ENCODE peak calls at places on chromosome 2, in nine cellular contexts. One of them, this sample, is unnamed.
A peak's percentile ranks its signal among the peaks of the same experiment; 100 is the strongest.

GRCh38 chr2:220434365-220434764 is 806.9 kb downstream of the SLC4A3 start:
- DNase-seq in NCI-H2081: no peak
- DNase-seq in Daoy: peak; percentile 37
- DNase-seq in T-cell: no peak
- DNase-seq in stomach: no peak
- DNase-seq in HS-5: peak; percentile 35
- DNase-seq in mesendoderm: no peak
- DNase-seq in HEK293T: no peak
- DNase-seq in ELR: peak; percentile 82
- DNase-seq in this sample: peak; percentile 43

GRCh38 chr2:102520009-102520408 is 47.0 kb downstream of the SLC9A4 start:
- DNase-seq in T-cell: no peak
- DNase-seq in HS-5: no peak
- DNase-seq in mesendoderm: peak; percentile 58
- DNase-seq in ELR: peak; percentile 45
- DNase-seq in Daoy: peak; percentile 48
- DNase-seq in NCI-H2081: peak; percentile 20
- DNase-seq in stomach: peak; percentile 47
- DNase-seq in HEK293T: peak; percentile 61
- DNase-seq in this sample: no peak

GRCh38 chr2:74250189-74250631 is 51.8 kb downstream of the MTHFD2 start:
- DNase-seq in stomach: peak; percentile 59
- DNase-seq in T-cell: peak; percentile 50
- DNase-seq in mesendoderm: peak; percentile 52
- DNase-seq in HS-5: peak; percentile 15
- DNase-seq in NCI-H2081: peak; percentile 25
- DNase-seq in ELR: peak; percentile 61
- DNase-seq in HEK293T: peak; percentile 72
- DNase-seq in Daoy: peak; percentile 35
- DNase-seq in this sample: no peak

GRCh38 chr2:133379159-133379558 is 189.1 kb downstream of the NCKAP5 start:
- DNase-seq in ELR: peak; percentile 8
- DNase-seq in HS-5: no peak
- DNase-seq in HEK293T: no peak
- DNase-seq in NCI-H2081: no peak
- DNase-seq in Daoy: no peak
- DNase-seq in stomach: no peak
- DNase-seq in T-cell: no peak
- DNase-seq in mesendoderm: no peak
- DNase-seq in this sample: peak; percentile 32

GRCh38 chr2:142316049-142316448 is 185.2 kb upstream of the LRP1B start:
- DNase-seq in mesendoderm: no peak
- DNase-seq in ELR: no peak
- DNase-seq in HS-5: no peak
- DNase-seq in HEK293T: no peak
- DNase-seq in T-cell: no peak
- DNase-seq in Daoy: no peak
- DNase-seq in stomach: no peak
- DNase-seq in NCI-H2081: no peak
- DNase-seq in this sample: no peak

GRCh38 chr2:1716441-1716840 is 27.9 kb downstream of the PXDN start:
- DNase-seq in HS-5: no peak
- DNase-seq in Daoy: no peak
- DNase-seq in HEK293T: no peak
- DNase-seq in stomach: no peak
- DNase-seq in ELR: no peak
- DNase-seq in NCI-H2081: no peak
- DNase-seq in mesendoderm: no peak
- DNase-seq in T-cell: no peak
- DNase-seq in this sample: no peak

GRCh38 chr2:35168351-35168750 is 1187.2 kb upstream of the CRIM1 start:
- DNase-seq in NCI-H2081: no peak
- DNase-seq in mesendoderm: peak; percentile 11
- DNase-seq in HEK293T: no peak
- DNase-seq in T-cell: no peak
- DNase-seq in ELR: no peak
- DNase-seq in Daoy: no peak
- DNase-seq in HS-5: no peak
- DNase-seq in stomach: no peak
- DNase-seq in this sample: no peak

GRCh38 chr2:46449712-46450111 is 29.7 kb upstream of the TMEM247 start:
- DNase-seq in stomach: no peak
- DNase-seq in HEK293T: no peak
- DNase-seq in T-cell: no peak
- DNase-seq in ELR: no peak
- DNase-seq in NCI-H2081: no peak
- DNase-seq in Daoy: no peak
- DNase-seq in HS-5: no peak
- DNase-seq in mesendoderm: no peak
- DNase-seq in this sample: no peak

GRCh38 chr2:155442755-155443372 is 744.4 kb downstream of the KCNJ3 start:
- DNase-seq in HS-5: peak; percentile 66
- DNase-seq in ELR: no peak
- DNase-seq in T-cell: no peak
- DNase-seq in stomach: no peak
- DNase-seq in mesendoderm: no peak
- DNase-seq in Daoy: no peak
- DNase-seq in HEK293T: no peak
- DNase-seq in NCI-H2081: no peak
- DNase-seq in this sample: no peak

GRCh38 chr2:147198651-147199171 is 646.1 kb upstream of the ACVR2A start:
- DNase-seq in NCI-H2081: no peak
- DNase-seq in HS-5: no peak
- DNase-seq in ELR: no peak
- DNase-seq in stomach: no peak
- DNase-seq in Daoy: no peak
- DNase-seq in mesendoderm: peak; percentile 75
- DNase-seq in HEK293T: no peak
- DNase-seq in T-cell: no peak
- DNase-seq in this sample: no peak

GRCh38 chr2:13180729-13181128 is 464.0 kb downstream of the TRIB2 start:
- DNase-seq in mesendoderm: no peak
- DNase-seq in NCI-H2081: no peak
- DNase-seq in T-cell: no peak
- DNase-seq in ELR: no peak
- DNase-seq in stomach: no peak
- DNase-seq in Daoy: no peak
- DNase-seq in HEK293T: no peak
- DNase-seq in HS-5: no peak
- DNase-seq in this sample: no peak

GRCh38 chr2:180190851-180191250 is 183.8 kb upstream of the CWC22 start:
- DNase-seq in HS-5: no peak
- DNase-seq in Daoy: no peak
- DNase-seq in T-cell: no peak
- DNase-seq in NCI-H2081: no peak
- DNase-seq in stomach: no peak
- DNase-seq in HEK293T: no peak
- DNase-seq in ELR: no peak
- DNase-seq in mesendoderm: peak; percentile 36
- DNase-seq in this sample: no peak

GRCh38 chr2:228657807-228658402 is 476.4 kb upstream of the SPHKAP start:
- DNase-seq in NCI-H2081: peak; percentile 46
- DNase-seq in HS-5: no peak
- DNase-seq in HEK293T: no peak
- DNase-seq in Daoy: no peak
- DNase-seq in mesendoderm: peak; percentile 49
- DNase-seq in stomach: no peak
- DNase-seq in ELR: peak; percentile 74
- DNase-seq in T-cell: no peak
- DNase-seq in this sample: no peak

GRCh38 chr2:220280741-220281140 is 653.3 kb downstream of the SLC4A3 start:
- DNase-seq in T-cell: no peak
- DNase-seq in stomach: no peak
- DNase-seq in HS-5: no peak
- DNase-seq in HEK293T: no peak
- DNase-seq in Daoy: no peak
- DNase-seq in ELR: no peak
- DNase-seq in NCI-H2081: no peak
- DNase-seq in mesendoderm: no peak
- DNase-seq in this sample: no peak

GRCh38 chr2:28507806-28508764 is 12.2 kb downstream of the PLB1 start:
- DNase-seq in HS-5: no peak
- DNase-seq in HEK293T: no peak
- DNase-seq in Daoy: peak; percentile 61
- DNase-seq in mesendoderm: peak; percentile 63
- DNase-seq in stomach: peak; percentile 44
- DNase-seq in T-cell: peak; percentile 20
- DNase-seq in ELR: peak; percentile 42
- DNase-seq in NCI-H2081: no peak
- DNase-seq in this sample: no peak

GRCh38 chr2:43279317-43279840 is 53.0 kb upstream of the ZFP36L2 start:
- DNase-seq in T-cell: no peak
- DNase-seq in stomach: no peak
- DNase-seq in HEK293T: no peak
- DNase-seq in NCI-H2081: no peak
- DNase-seq in mesendoderm: no peak
- DNase-seq in Daoy: no peak
- DNase-seq in HS-5: no peak
- DNase-seq in ELR: no peak
- DNase-seq in this sample: no peak

GRCh38 chr2:29323961-29324360 is 208.7 kb downstream of the CLIP4 start:
- DNase-seq in HEK293T: no peak
- DNase-seq in HS-5: no peak
- DNase-seq in mesendoderm: peak; percentile 50
- DNase-seq in Daoy: peak; percentile 44
- DNase-seq in stomach: no peak
- DNase-seq in T-cell: no peak
- DNase-seq in NCI-H2081: no peak
- DNase-seq in ELR: no peak
- DNase-seq in this sample: no peak

GRCh38 chr2:85468704-85469349 is 50.3 kb downstream of the SH2D6 start:
- DNase-seq in NCI-H2081: no peak
- DNase-seq in stomach: peak; percentile 87
- DNase-seq in Daoy: peak; percentile 64
- DNase-seq in HS-5: no peak
- DNase-seq in mesendoderm: peak; percentile 92
- DNase-seq in HEK293T: no peak
- DNase-seq in ELR: peak; percentile 18
- DNase-seq in T-cell: no peak
- DNase-seq in this sample: peak; percentile 17

GRCh38 chr2:181419124-181419855 is 37.9 kb upstream of the ITGA4 start:
- DNase-seq in stomach: no peak
- DNase-seq in HEK293T: no peak
- DNase-seq in HS-5: no peak
- DNase-seq in T-cell: no peak
- DNase-seq in mesendoderm: no peak
- DNase-seq in Daoy: no peak
- DNase-seq in ELR: no peak
- DNase-seq in NCI-H2081: no peak
- DNase-seq in this sample: no peak

GRCh38 chr2:207390302-207391095 is 139.3 kb upstream of the CREB1 start:
- DNase-seq in T-cell: no peak
- DNase-seq in ELR: no peak
- DNase-seq in HS-5: no peak
- DNase-seq in HEK293T: no peak
- DNase-seq in NCI-H2081: peak; percentile 51
- DNase-seq in Daoy: no peak
- DNase-seq in stomach: no peak
- DNase-seq in mesendoderm: no peak
- DNase-seq in this sample: no peak

GRCh38 chr2:134774786-134775641 is 56.2 kb upstream of the TMEM163 start:
- DNase-seq in ELR: peak; percentile 57
- DNase-seq in stomach: peak; percentile 42
- DNase-seq in HS-5: peak; percentile 18
- DNase-seq in NCI-H2081: peak; percentile 52
- DNase-seq in mesendoderm: peak; percentile 92
- DNase-seq in Daoy: peak; percentile 75
- DNase-seq in HEK293T: no peak
- DNase-seq in T-cell: no peak
- DNase-seq in this sample: no peak

GRCh38 chr2:238650536-238650935 is 197.3 kb upstream of the TWIST2 start:
- DNase-seq in NCI-H2081: no peak
- DNase-seq in T-cell: no peak
- DNase-seq in Daoy: no peak
- DNase-seq in HEK293T: no peak
- DNase-seq in mesendoderm: no peak
- DNase-seq in stomach: no peak
- DNase-seq in ELR: no peak
- DNase-seq in HS-5: no peak
- DNase-seq in this sample: no peak

GRCh38 chr2:196331816-196332215 is 160.4 kb upstream of the STK17B start:
- DNase-seq in HS-5: no peak
- DNase-seq in mesendoderm: no peak
- DNase-seq in ELR: peak; percentile 36
- DNase-seq in T-cell: no peak
- DNase-seq in stomach: no peak
- DNase-seq in HEK293T: no peak
- DNase-seq in Daoy: peak; percentile 13
- DNase-seq in NCI-H2081: no peak
- DNase-seq in this sample: no peak